ENCODE peak calls at places on chromosomes 4 and X, in five cellular contexts. C is GM23248, W is GM12878, X is K562, J is keratinocyte. K is an unnamed sample.

GRCh38 chr4:22661443-22661842 is 31.3 kb upstream of the GBA3 start:
- DNase-seq in C (peak), J (no peak), W (no peak), X (no peak), K (no peak)

GRCh38 chr4:105137460-105137859 is 9.2 kb upstream of the TET2 start:
- DNase-seq in W (no peak), J (no peak), C (no peak), X (no peak), K (no peak)

GRCh38 chr4:109319684-109320083 is 17.2 kb upstream of the COL25A1 start:
- DNase-seq in C (no peak), W (no peak), X (no peak), J (no peak), K (no peak)

GRCh38 chr4:169220854-169221311 is 49.9 kb downstream of the SH3RF1 start:
- DNase-seq in W (no peak), X (no peak), C (no peak), J (no peak), K (no peak)

GRCh38 chrX:37353646-37354045 is 4.5 kb downstream of the PRRG1 start:
- DNase-seq in C (no peak), X (no peak), J (no peak), W (no peak), K (no peak)

GRCh38 chr4:139027771-139028170 is 12.2 kb downstream of the NOCT start:
- DNase-seq in X (no peak), C (no peak), J (no peak), W (no peak), K (no peak)

GRCh38 chr4:89307185-89307445 is 485 bp downstream of the GPRIN3 start:
- DNase-seq in X (no peak), W (no peak), C (no peak), J (no peak), K (no peak)

GRCh38 chr4:2742081-2742822 is 13.9 kb downstream of the TNIP2 start:
- DNase-seq in X (no peak), C (no peak), W (no peak), J (no peak), K (no peak)

GRCh38 chrX:130878350-130879341 is 24.4 kb downstream of the ENOX2 start:
- DNase-seq in J (peak), W (no peak), C (peak), X (no peak), K (no peak)

GRCh38 chr4:116638592-116638991 is 446.8 kb downstream of the TRAM1L1 start:
- DNase-seq in J (no peak), X (no peak), C (no peak), W (no peak), K (no peak)

GRCh38 chr4:74328501-74328900 is 20.2 kb downstream of the EPGN start:
- DNase-seq in C (peak), X (no peak), W (no peak), J (no peak), K (no peak)

GRCh38 chrX:71941145-71941544 is 30.5 kb downstream of the NHSL2 start:
- DNase-seq in J (no peak), W (no peak), C (peak), X (no peak), K (no peak)

GRCh38 chrX:97616883-97617510 is 733.3 kb downstream of the RPA4 start:
- DNase-seq in X (no peak), J (peak), W (peak), C (peak), K (peak)

GRCh38 chr4:77232653-77233052 is 75.6 kb downstream of the CCNG2 start:
- DNase-seq in J (no peak), C (peak), X (no peak), W (no peak), K (no peak)

GRCh38 chrX:6465731-6466130 is 69.2 kb downstream of the VCX3A start:
- DNase-seq in C (no peak), W (no peak), J (no peak), X (no peak), K (no peak)

GRCh38 chrX:153499876-153500275 is 5.1 kb downstream of the BGN start:
- DNase-seq in X (no peak), W (no peak), J (no peak), C (peak), K (no peak)

GRCh38 chrX:135489542-135489941 is 30.9 kb upstream of the INTS6L start:
- DNase-seq in X (no peak), C (no peak), W (peak), J (no peak), K (no peak)

GRCh38 chrX:148691456-148691855 is 191.0 kb downstream of the AFF2 start:
- DNase-seq in J (no peak), X (no peak), C (peak), W (no peak), K (no peak)

GRCh38 chrX:19512359-19512758 is 2.9 kb downstream of the MAP3K15 start:
- DNase-seq in W (no peak), X (no peak), J (no peak), C (no peak), K (no peak)

GRCh38 chr4:78070731-78071282 is 13.7 kb downstream of the FRAS1 start:
- DNase-seq in X (no peak), C (no peak), J (no peak), W (no peak), K (no peak)

GRCh38 chr4:170374770-170375169 is 285.0 kb upstream of the AADAT start:
- DNase-seq in C (peak), W (no peak), X (peak), J (no peak), K (peak)

GRCh38 chrX:112147206-112147605 is 64.6 kb upstream of the TRPC5 start:
- DNase-seq in C (peak), X (peak), W (no peak), J (no peak), K (peak)

GRCh38 chrX:50893466-50893865 is 17.1 kb upstream of the BMP15 start:
- DNase-seq in X (no peak), W (no peak), J (no peak), C (no peak), K (no peak)

GRCh38 chr4:20248155-20248558 is 3.5 kb upstream of the SLIT2 start:
- DNase-seq in J (no peak), C (peak), W (no peak), X (no peak), K (peak)

GRCh38 chr4:157052429-157053040 is 23.4 kb upstream of the GLRB start:
- DNase-seq in C (no peak), X (no peak), W (no peak), J (no peak), K (no peak)

GRCh38 chrX:75273483-75273882 is 402 bp upstream of the UPRT start:
- DNase-seq in X (peak), W (no peak), J (no peak), C (no peak), K (no peak)

GRCh38 chr4:85744950-85745349 is 270.0 kb downstream of the ARHGAP24 start:
- DNase-seq in X (no peak), C (peak), J (peak), W (no peak), K (no peak)

GRCh38 chrX:109327271-109327670 is 154.6 kb downstream of the GUCY2F start:
- DNase-seq in X (no peak), J (no peak), C (no peak), W (no peak), K (no peak)

GRCh38 chr4:9938933-9939332 is 82.4 kb downstream of the SLC2A9 start:
- DNase-seq in C (no peak), X (no peak), W (no peak), J (no peak), K (no peak)

GRCh38 chrX:31580726-31581125 is 508.9 kb upstream of the FTHL17 start:
- DNase-seq in C (peak), J (peak), W (no peak), X (no peak), K (no peak)

GRCh38 chr4:186790630-186791029 is 67.0 kb upstream of the FAT1 start:
- DNase-seq in W (no peak), J (no peak), X (no peak), C (no peak), K (no peak)

GRCh38 chrX:129823115-129823514 is 20.6 kb downstream of the ZDHHC9 start:
- DNase-seq in X (peak), W (no peak), J (no peak), C (peak), K (peak)

GRCh38 chr4:76622126-76622525 is 187.1 kb downstream of the SHROOM3 start:
- DNase-seq in C (peak), J (no peak), X (no peak), W (no peak), K (no peak)

GRCh38 chr4:85603437-85604336 is 128.7 kb downstream of the ARHGAP24 start:
- DNase-seq in X (no peak), W (no peak), J (no peak), C (peak), K (no peak)

GRCh38 chr4:122827899-122828601 is 1.4 kb downstream of the FGF2 start:
- DNase-seq in J (no peak), W (peak), X (peak), C (peak), K (peak)

GRCh38 chr4:122826596-122827257 is at the start of gene FGF2:
- DNase-seq in W (no peak), C (peak), X (peak), J (no peak), K (peak)

GRCh38 chr4:122824616-122825015 is 2.0 kb upstream of the FGF2 start:
- DNase-seq in J (no peak), C (peak), X (no peak), W (no peak), K (no peak)

GRCh38 chr4:122826000-122826595 is 533 bp upstream of the FGF2 start:
- DNase-seq in W (no peak), C (peak), X (no peak), J (no peak), K (no peak)

GRCh38 chr4:122827258-122827887 is 742 bp downstream of the FGF2 start:
- DNase-seq in X (peak), W (peak), J (no peak), C (peak), K (peak)
- H3K9ac ChIP-seq in X (peak), W (peak), J (peak), C (peak), K (peak)

DNA sequence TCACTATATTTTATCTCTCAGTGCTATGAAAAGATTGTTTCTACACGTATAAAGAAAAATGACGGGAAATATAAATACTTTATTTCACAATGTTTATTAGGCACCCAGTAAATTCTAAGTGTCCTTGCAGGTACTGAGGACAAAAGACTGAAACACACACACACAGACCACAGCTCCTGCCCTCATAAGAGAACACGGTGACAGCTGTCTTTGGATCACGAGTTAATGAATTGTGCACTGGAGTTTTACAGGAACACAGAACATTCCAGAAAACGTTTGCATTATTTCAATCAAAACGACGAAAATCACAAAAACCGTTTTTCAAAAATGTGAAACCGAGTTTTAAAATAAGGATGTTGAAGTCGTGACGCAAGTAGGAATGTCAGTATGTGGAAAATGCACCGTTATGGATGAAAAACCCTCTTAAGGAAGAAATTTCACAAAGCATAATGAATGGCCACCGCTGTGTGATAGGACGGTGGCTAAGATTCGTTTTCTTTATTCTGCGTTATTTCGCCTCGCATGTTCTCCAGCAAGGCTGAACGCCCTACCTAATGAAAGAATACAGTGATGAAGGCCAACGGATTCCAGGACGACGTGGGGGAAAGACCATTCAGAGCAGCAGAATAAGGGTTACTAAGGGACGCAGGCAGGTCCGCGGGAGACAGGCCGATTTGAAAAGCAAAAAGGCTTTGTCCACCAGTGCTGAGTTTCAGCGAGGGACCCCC is 24.2 kb downstream of the FAM156A start:
- DNase-seq in J (no peak), C (no peak), X (no peak), W (no peak), K (no peak)
- H2AFZ ChIP-seq in J (peak), C (peak), X (peak), W (peak), K (peak)

DNA sequence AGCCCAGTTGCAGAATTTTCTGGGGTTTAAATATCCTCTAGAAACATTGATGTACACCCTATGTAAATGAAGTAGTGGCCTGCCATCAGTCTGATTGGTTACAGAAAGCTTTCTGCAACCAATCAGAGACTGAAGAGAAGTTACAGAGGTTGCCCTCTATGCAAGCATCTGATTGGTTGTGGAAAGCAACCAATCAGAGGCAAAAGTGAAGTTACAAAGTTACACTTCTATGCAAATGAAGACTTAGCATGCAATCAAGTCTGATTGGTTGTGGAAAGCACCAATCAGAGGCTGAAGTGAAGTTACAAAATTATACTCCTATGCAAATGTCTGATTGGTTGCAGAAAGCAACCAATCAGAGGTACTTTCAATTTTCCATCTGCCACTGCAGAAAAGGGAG is 51.9 kb upstream of the USP9X start:
- DNase-seq in C (no peak), J (no peak), X (peak), W (no peak), K (no peak)
- TF ChIP-seq EZH2 in C (no peak), J (no peak), X (no peak), W (no peak), K (no peak)

GRCh38 chr4:91099666-91100065 is 972.5 kb downstream of the CCSER1 start:
- DNase-seq in C (no peak), X (no peak), J (no peak), W (no peak), K (no peak)
- H3K9ac ChIP-seq in C (no peak), X (no peak), J (no peak), W (no peak), K (no peak)

GRCh38 chr4:125315571-125316390 is 1.0 kb downstream of the FAT4 start:
- DNase-seq in W (no peak), C (peak), J (no peak), X (no peak), K (peak)

GRCh38 chr4:125311503-125311902 is 3.3 kb upstream of the FAT4 start:
- DNase-seq in X (no peak), W (no peak), J (no peak), C (no peak), K (no peak)

GRCh38 chr4:125314676-125315570 is at the start of gene FAT4:
- DNase-seq in X (peak), C (peak), W (no peak), J (no peak), K (peak)

GRCh38 chr4:125313989-125314602 is 659 bp upstream of the FAT4 start:
- DNase-seq in J (no peak), C (peak), X (no peak), W (no peak), K (no peak)

GRCh38 chr4:125313497-125313896 is 1.3 kb upstream of the FAT4 start:
- DNase-seq in X (peak), J (peak), C (peak), W (no peak), K (peak)
- H2AFZ ChIP-seq in X (no peak), J (no peak), C (peak), W (no peak), K (no peak)

GRCh38 chr4:185019451-185020292 is 1.4 kb downstream of the HELT start:
- DNase-seq in X (no peak), J (no peak), W (no peak), C (no peak), K (no peak)
- TF ChIP-seq EZH2 in X (no peak), J (no peak), W (no peak), C (no peak), K (no peak)

DNA sequence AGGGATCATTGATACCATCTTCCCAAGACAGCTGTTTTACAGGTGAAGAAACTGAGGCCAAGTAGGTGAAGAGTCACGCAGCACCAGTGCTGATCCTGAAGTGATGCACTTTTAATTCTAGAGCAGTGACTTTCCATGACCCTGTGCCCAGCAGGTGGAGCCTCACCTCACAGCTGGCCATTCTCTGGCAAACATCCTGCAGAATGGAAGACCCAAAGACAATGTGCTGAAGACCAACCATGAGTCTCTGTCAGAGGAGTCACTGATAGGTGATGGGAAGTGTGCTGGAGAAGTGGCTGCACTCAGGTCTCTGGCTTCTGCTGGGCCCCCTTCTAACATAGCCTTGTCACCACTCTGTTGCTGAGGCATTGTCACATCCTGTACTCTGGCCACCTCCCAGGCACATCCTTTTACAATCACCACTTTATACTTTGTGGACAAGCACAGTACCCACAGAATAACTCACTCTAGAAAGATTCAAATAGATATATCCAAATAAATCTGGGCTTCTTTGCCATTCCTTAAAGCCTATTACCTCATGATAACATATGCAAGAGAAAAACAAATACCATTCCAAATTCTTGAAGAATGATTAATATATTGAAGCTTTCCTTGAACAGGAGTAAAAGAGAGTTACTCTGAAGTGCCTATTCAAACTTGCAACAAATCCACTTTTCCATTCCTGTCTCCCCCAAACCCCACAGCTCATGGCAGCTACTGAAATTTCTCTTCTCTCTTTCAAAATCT is 64.1 kb upstream of the SCOC start:
- DNase-seq in W (no peak), X (no peak), C (peak), J (peak), K (peak)
- H3K9ac ChIP-seq in W (no peak), X (no peak), C (peak), J (no peak), K (no peak)

DNA sequence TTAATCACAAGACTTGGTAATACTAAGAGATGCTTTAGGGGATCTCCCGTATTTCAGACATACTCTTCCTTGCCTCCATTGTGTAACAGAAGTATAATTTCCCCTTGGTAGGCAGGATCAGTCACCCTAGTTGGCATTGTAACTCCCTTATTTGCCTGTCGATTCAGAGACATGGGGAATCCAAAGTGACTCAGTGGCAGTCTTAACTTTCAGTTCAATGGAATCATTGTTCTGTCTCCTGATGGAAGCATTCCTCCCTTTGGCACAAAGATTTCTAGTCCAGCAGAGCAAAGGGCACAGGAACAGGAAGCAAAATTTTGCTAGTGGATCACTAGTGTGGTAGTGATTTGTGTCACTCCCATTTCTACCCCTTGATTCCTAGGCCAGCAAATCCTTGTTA is 80.4 kb downstream of the DCUN1D4 start:
- DNase-seq in C (no peak), X (no peak), J (no peak), W (no peak), K (no peak)
- H2AFZ ChIP-seq in C (no peak), X (no peak), J (no peak), W (no peak), K (no peak)

GRCh38 chr4:55124337-55125076 is 888 bp downstream of the KDR start:
- DNase-seq in X (no peak), W (no peak), C (peak), J (no peak), K (no peak)

GRCh38 chr4:55127521-55127920 is 2.1 kb upstream of the KDR start:
- DNase-seq in J (no peak), W (no peak), X (no peak), C (no peak), K (no peak)

GRCh38 chr4:55125087-55125721 is at the start of gene KDR:
- DNase-seq in X (peak), C (peak), J (no peak), W (no peak), K (no peak)

GRCh38 chr4:55127053-55127452 is 1.7 kb upstream of the KDR start:
- DNase-seq in X (no peak), W (no peak), C (no peak), J (no peak), K (no peak)

GRCh38 chr4:55125763-55126541 is 557 bp upstream of the KDR start:
- DNase-seq in X (no peak), J (no peak), W (no peak), C (peak), K (no peak)
- TF ChIP-seq EZH2 in X (no peak), J (peak), W (no peak), C (no peak), K (no peak)